ENCODE peak calls at places on chromosomes 12 and 14, in nine cellular contexts. H, Z, L, G, P, J, N, K and S are unnamed samples.

GRCh38 chr14:105980224-105980623 is 453.8 kb downstream of the TMEM121 start:
- DNase-seq in H (no peak), Z (no peak), L (no peak), G (no peak), P (no peak), J (no peak), N (no peak), K (no peak), S (no peak)

GRCh38 chr12:125228519-125229260 is 163.5 kb downstream of the AACS start:
- DNase-seq in H (no peak), Z (no peak), L (no peak), G (no peak), P (peak; percentile 53), J (no peak), N (no peak), K (no peak), S (peak; percentile 23)

GRCh38 chr14:81416233-81416927 is 16.3 kb upstream of the STON2 start:
- DNase-seq in H (no peak), Z (no peak), L (no peak), G (no peak), P (no peak), J (no peak), N (no peak), K (no peak), S (peak; percentile 37)

GRCh38 chr12:30691122-30691879 is 4.4 kb downstream of the IPO8 start:
- DNase-seq in H (no peak), Z (no peak), L (no peak), G (peak; percentile 85), P (no peak), J (peak; percentile 25), N (no peak), K (no peak), S (no peak)

GRCh38 chr12:24049771-24050170 is 100.3 kb upstream of the SOX5 start:
- DNase-seq in H (no peak), Z (no peak), L (no peak), G (no peak), P (no peak), J (no peak), N (no peak), K (no peak), S (no peak)

GRCh38 chr12:1355396-1355795 is 239.0 kb downstream of the FBXL14 start:
- DNase-seq in H (no peak), Z (no peak), L (no peak), G (no peak), P (no peak), J (no peak), N (no peak), K (no peak), S (no peak)

GRCh38 chr14:23206422-23207145 is 23.1 kb upstream of the SLC7A8 start:
- DNase-seq in H (no peak), Z (no peak), L (no peak), G (no peak), P (no peak), J (no peak), N (no peak), K (no peak), S (no peak)

GRCh38 chr14:58884442-58884841 is 246.7 kb downstream of the DACT1 start:
- DNase-seq in H (no peak), Z (peak; percentile 8), L (no peak), G (peak; percentile 4), P (no peak), J (peak; percentile 5), N (no peak), K (no peak), S (no peak)

GRCh38 chr12:108510836-108511235 is 4.2 kb upstream of the FICD start:
- DNase-seq in H (no peak), Z (no peak), L (no peak), G (no peak), P (no peak), J (no peak), N (no peak), K (no peak), S (no peak)